ENCODE peak calls at places on chromosomes 11 and 22, in four cellular contexts. M is aorta, I is NCI-H1436, N is HS-5. X is an unnamed sample.

GRCh38 chr11:104432526-104432925 is 268.6 kb upstream of the PDGFD start:
- DNase-seq in N (no peak), I (no peak), M (no peak), X (no peak)

GRCh38 chr11:19730373-19730772 is 17.7 kb downstream of the NAV2 start:
- DNase-seq in N (no peak), I (no peak), M (peak), X (no peak)

GRCh38 chr11:119461250-119461963 is 38.4 kb upstream of the THY1 start:
- DNase-seq in N (no peak), I (no peak), M (no peak), X (no peak)

GRCh38 chr11:45827123-45827522 is 20.2 kb upstream of the CRY2 start:
- DNase-seq in M (no peak), N (no peak), I (no peak), X (no peak)

GRCh38 chr11:47616726-47617416 is 22.7 kb upstream of the C1QTNF4 start:
- DNase-seq in I (no peak), N (no peak), M (no peak), X (peak)

GRCh38 chr11:47924184-47924671 is 56.1 kb upstream of the PTPRJ start:
- DNase-seq in I (no peak), N (no peak), M (no peak), X (no peak)

GRCh38 chr11:122917311-122917710 is 34.8 kb downstream of the JHY start:
- DNase-seq in N (no peak), M (no peak), I (no peak), X (peak)

GRCh38 chr11:32962016-32962415 is 53.7 kb upstream of the DEPDC7 start:
- DNase-seq in N (no peak), M (no peak), I (no peak), X (no peak)

GRCh38 chr22:20591660-20592310 is 84.4 kb downstream of the MED15 start:
- DNase-seq in N (no peak), I (peak), M (no peak), X (no peak)

GRCh38 chr11:62394825-62395538 is 23.9 kb upstream of the SCGB1A1 start:
- DNase-seq in M (peak), N (peak), I (peak), X (peak)

GRCh38 chr22:37090920-37091688 is 18.4 kb downstream of the TMPRSS6 start:
- DNase-seq in I (no peak), N (no peak), M (no peak), X (no peak)

GRCh38 chr11:126147268-126148111 is 64.0 kb downstream of the RPUSD4 start:
- DNase-seq in M (no peak), I (no peak), N (no peak), X (no peak)

GRCh38 chr11:2312232-2313042 is 10.6 kb downstream of the TSPAN32 start:
- DNase-seq in I (no peak), N (no peak), M (peak), X (no peak)

GRCh38 chr22:45149671-45150070 is 14.1 kb upstream of the NUP50 start:
- DNase-seq in N (no peak), M (no peak), I (no peak), X (no peak)

GRCh38 chr11:71266114-71266833 is 13.9 kb upstream of the SHANK2 start:
- DNase-seq in I (no peak), N (no peak), M (no peak), X (no peak)